ENCODE peak calls at places on chromosome 4, in nine cellular contexts. One of them, this sample, is unnamed.

GRCh38 chr4:8051644-8052043 is 107.0 kb downstream of the ABLIM2 start:
- DNase-seq in prostate gland: no peak
- DNase-seq in endothelial cell of umbilical vein: no peak
- DNase-seq in uterus: no peak
- DNase-seq in HepG2: no peak
- DNase-seq in HCT116: no peak
- DNase-seq in sigmoid colon: no peak
- DNase-seq in spleen: no peak
- DNase-seq in body of pancreas: no peak
- DNase-seq in this sample: no peak

GRCh38 chr4:150366487-150366999 is 215.4 kb upstream of the MAB21L2 start:
- DNase-seq in prostate gland: no peak
- DNase-seq in endothelial cell of umbilical vein: no peak
- DNase-seq in uterus: no peak
- DNase-seq in HepG2: no peak
- DNase-seq in HCT116: no peak
- DNase-seq in sigmoid colon: no peak
- DNase-seq in spleen: no peak
- DNase-seq in body of pancreas: no peak
- DNase-seq in this sample: no peak

GRCh38 chr4:80265571-80266266 is 745 bp upstream of the FGF5 start:
- DNase-seq in prostate gland: no peak
- DNase-seq in endothelial cell of umbilical vein: peak
- DNase-seq in uterus: no peak
- DNase-seq in HepG2: no peak
- DNase-seq in HCT116: no peak
- DNase-seq in sigmoid colon: no peak
- DNase-seq in spleen: no peak
- DNase-seq in body of pancreas: no peak
- DNase-seq in this sample: no peak

GRCh38 chr4:124070688-124071484 is 641.6 kb downstream of the ANKRD50 start:
- DNase-seq in prostate gland: no peak
- DNase-seq in endothelial cell of umbilical vein: no peak
- DNase-seq in uterus: no peak
- DNase-seq in HepG2: no peak
- DNase-seq in HCT116: no peak
- DNase-seq in sigmoid colon: no peak
- DNase-seq in spleen: no peak
- DNase-seq in body of pancreas: no peak
- DNase-seq in this sample: no peak

GRCh38 chr4:33924801-33925200 is 2319.5 kb downstream of the ARAP2 start:
- DNase-seq in prostate gland: no peak
- DNase-seq in endothelial cell of umbilical vein: no peak
- DNase-seq in uterus: no peak
- DNase-seq in HepG2: no peak
- DNase-seq in HCT116: no peak
- DNase-seq in sigmoid colon: no peak
- DNase-seq in spleen: no peak
- DNase-seq in body of pancreas: no peak
- DNase-seq in this sample: no peak

GRCh38 chr4:82851902-82852750 is 38.8 kb downstream of the SEC31A start:
- DNase-seq in prostate gland: no peak
- DNase-seq in endothelial cell of umbilical vein: peak
- DNase-seq in uterus: no peak
- DNase-seq in HepG2: peak
- DNase-seq in HCT116: peak
- DNase-seq in sigmoid colon: no peak
- DNase-seq in spleen: no peak
- DNase-seq in body of pancreas: no peak
- DNase-seq in this sample: peak

GRCh38 chr4:165767671-165768070 is 105.4 kb upstream of the TLL1 start:
- DNase-seq in prostate gland: no peak
- DNase-seq in endothelial cell of umbilical vein: no peak
- DNase-seq in uterus: no peak
- DNase-seq in HepG2: no peak
- DNase-seq in HCT116: no peak
- DNase-seq in sigmoid colon: no peak
- DNase-seq in spleen: no peak
- DNase-seq in body of pancreas: no peak
- DNase-seq in this sample: no peak

GRCh38 chr4:144820115-144820514 is 174.2 kb downstream of the HHIP start:
- DNase-seq in prostate gland: no peak
- DNase-seq in endothelial cell of umbilical vein: no peak
- DNase-seq in uterus: no peak
- DNase-seq in HepG2: no peak
- DNase-seq in HCT116: no peak
- DNase-seq in sigmoid colon: no peak
- DNase-seq in spleen: no peak
- DNase-seq in body of pancreas: no peak
- DNase-seq in this sample: no peak

GRCh38 chr4:40254961-40255721 is 58.3 kb downstream of the RHOH start:
- DNase-seq in prostate gland: no peak
- DNase-seq in endothelial cell of umbilical vein: peak
- DNase-seq in uterus: no peak
- DNase-seq in HepG2: peak
- DNase-seq in HCT116: peak
- DNase-seq in sigmoid colon: no peak
- DNase-seq in spleen: no peak
- DNase-seq in body of pancreas: no peak
- DNase-seq in this sample: no peak

GRCh38 chr4:8603931-8604330 is 11.4 kb downstream of the CPZ start:
- DNase-seq in prostate gland: no peak
- DNase-seq in endothelial cell of umbilical vein: no peak
- DNase-seq in uterus: no peak
- DNase-seq in HepG2: no peak
- DNase-seq in HCT116: no peak
- DNase-seq in sigmoid colon: no peak
- DNase-seq in spleen: no peak
- DNase-seq in body of pancreas: no peak
- DNase-seq in this sample: no peak

GRCh38 chr4:110667670-110668069 is 44.8 kb upstream of the PITX2 start:
- DNase-seq in prostate gland: no peak
- DNase-seq in endothelial cell of umbilical vein: no peak
- DNase-seq in uterus: no peak
- DNase-seq in HepG2: no peak
- DNase-seq in HCT116: no peak
- DNase-seq in sigmoid colon: no peak
- DNase-seq in spleen: no peak
- DNase-seq in body of pancreas: no peak
- DNase-seq in this sample: no peak

GRCh38 chr4:148514041-148514440 is 71.8 kb upstream of the NR3C2 start:
- DNase-seq in prostate gland: no peak
- DNase-seq in endothelial cell of umbilical vein: peak
- DNase-seq in uterus: no peak
- DNase-seq in HepG2: no peak
- DNase-seq in HCT116: no peak
- DNase-seq in sigmoid colon: no peak
- DNase-seq in spleen: no peak
- DNase-seq in body of pancreas: no peak
- DNase-seq in this sample: no peak

GRCh38 chr4:77734928-77735327 is 84.2 kb downstream of the CNOT6L start:
- DNase-seq in prostate gland: no peak
- DNase-seq in endothelial cell of umbilical vein: no peak
- DNase-seq in uterus: no peak
- DNase-seq in HepG2: peak
- DNase-seq in HCT116: no peak
- DNase-seq in sigmoid colon: no peak
- DNase-seq in spleen: no peak
- DNase-seq in body of pancreas: no peak
- DNase-seq in this sample: peak

GRCh38 chr4:44165938-44166337 is 282.7 kb downstream of the KCTD8 start:
- DNase-seq in prostate gland: no peak
- DNase-seq in endothelial cell of umbilical vein: no peak
- DNase-seq in uterus: no peak
- DNase-seq in HepG2: no peak
- DNase-seq in HCT116: no peak
- DNase-seq in sigmoid colon: no peak
- DNase-seq in spleen: no peak
- DNase-seq in body of pancreas: no peak
- DNase-seq in this sample: no peak

GRCh38 chr4:174358823-174359222 is 75.1 kb downstream of the CEP44 start:
- DNase-seq in prostate gland: no peak
- DNase-seq in endothelial cell of umbilical vein: no peak
- DNase-seq in uterus: no peak
- DNase-seq in HepG2: no peak
- DNase-seq in HCT116: peak
- DNase-seq in sigmoid colon: no peak
- DNase-seq in spleen: no peak
- DNase-seq in body of pancreas: no peak
- DNase-seq in this sample: no peak

GRCh38 chr4:118557298-118557851 is 127.8 kb upstream of the METTL14 start:
- DNase-seq in prostate gland: peak
- DNase-seq in endothelial cell of umbilical vein: no peak
- DNase-seq in uterus: no peak
- DNase-seq in HepG2: no peak
- DNase-seq in HCT116: peak
- DNase-seq in sigmoid colon: no peak
- DNase-seq in spleen: no peak
- DNase-seq in body of pancreas: no peak
- DNase-seq in this sample: no peak

GRCh38 chr4:170599894-170600293 is 510.1 kb upstream of the AADAT start:
- DNase-seq in prostate gland: no peak
- DNase-seq in endothelial cell of umbilical vein: no peak
- DNase-seq in uterus: no peak
- DNase-seq in HepG2: no peak
- DNase-seq in HCT116: no peak
- DNase-seq in sigmoid colon: no peak
- DNase-seq in spleen: no peak
- DNase-seq in body of pancreas: no peak
- DNase-seq in this sample: no peak

GRCh38 chr4:26838055-26838842 is 22.4 kb upstream of the STIM2 start:
- DNase-seq in prostate gland: no peak
- DNase-seq in endothelial cell of umbilical vein: peak
- DNase-seq in uterus: no peak
- DNase-seq in HepG2: no peak
- DNase-seq in HCT116: no peak
- DNase-seq in sigmoid colon: no peak
- DNase-seq in spleen: no peak
- DNase-seq in body of pancreas: no peak
- DNase-seq in this sample: no peak

GRCh38 chr4:59637596-59637995 is 1562.5 kb upstream of the ADGRL3 start:
- DNase-seq in prostate gland: no peak
- DNase-seq in endothelial cell of umbilical vein: no peak
- DNase-seq in uterus: no peak
- DNase-seq in HepG2: no peak
- DNase-seq in HCT116: no peak
- DNase-seq in sigmoid colon: no peak
- DNase-seq in spleen: no peak
- DNase-seq in body of pancreas: no peak
- DNase-seq in this sample: no peak

DNA sequence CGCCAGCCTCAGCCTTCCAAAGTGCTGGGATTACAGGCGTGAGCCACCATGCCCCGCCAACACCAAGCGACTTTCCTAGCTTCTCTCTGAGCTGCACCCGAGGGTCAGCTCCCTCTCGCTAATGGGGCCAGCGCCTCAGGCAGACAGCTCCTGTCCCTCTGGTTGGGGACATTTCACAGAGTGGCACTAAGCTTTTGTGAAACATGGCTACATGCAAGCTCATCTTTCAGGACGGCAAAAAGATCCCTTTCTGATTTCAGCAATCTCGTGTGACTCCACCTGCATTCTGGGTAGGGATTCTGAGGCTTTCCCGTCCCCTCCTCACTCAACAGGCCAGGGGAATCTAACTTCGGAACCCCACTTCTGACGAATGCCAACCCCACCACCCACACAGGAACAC is 31.0 kb upstream of the C4orf50 start:
- DNase-seq in prostate gland: no peak
- DNase-seq in endothelial cell of umbilical vein: no peak
- DNase-seq in uterus: no peak
- DNase-seq in HepG2: no peak
- DNase-seq in HCT116: no peak
- DNase-seq in sigmoid colon: no peak
- DNase-seq in spleen: no peak
- DNase-seq in body of pancreas: no peak
- DNase-seq in this sample: no peak
- TF ChIP-seq POLR2A in prostate gland: no peak
- TF ChIP-seq POLR2A in endothelial cell of umbilical vein: no peak
- TF ChIP-seq POLR2A in uterus: no peak
- TF ChIP-seq POLR2A in HepG2: no peak
- TF ChIP-seq POLR2A in HCT116: no peak
- TF ChIP-seq POLR2A in sigmoid colon: no peak
- TF ChIP-seq POLR2A in spleen: no peak
- TF ChIP-seq POLR2A in body of pancreas: no peak
- TF ChIP-seq POLR2A in this sample: no peak

DNA sequence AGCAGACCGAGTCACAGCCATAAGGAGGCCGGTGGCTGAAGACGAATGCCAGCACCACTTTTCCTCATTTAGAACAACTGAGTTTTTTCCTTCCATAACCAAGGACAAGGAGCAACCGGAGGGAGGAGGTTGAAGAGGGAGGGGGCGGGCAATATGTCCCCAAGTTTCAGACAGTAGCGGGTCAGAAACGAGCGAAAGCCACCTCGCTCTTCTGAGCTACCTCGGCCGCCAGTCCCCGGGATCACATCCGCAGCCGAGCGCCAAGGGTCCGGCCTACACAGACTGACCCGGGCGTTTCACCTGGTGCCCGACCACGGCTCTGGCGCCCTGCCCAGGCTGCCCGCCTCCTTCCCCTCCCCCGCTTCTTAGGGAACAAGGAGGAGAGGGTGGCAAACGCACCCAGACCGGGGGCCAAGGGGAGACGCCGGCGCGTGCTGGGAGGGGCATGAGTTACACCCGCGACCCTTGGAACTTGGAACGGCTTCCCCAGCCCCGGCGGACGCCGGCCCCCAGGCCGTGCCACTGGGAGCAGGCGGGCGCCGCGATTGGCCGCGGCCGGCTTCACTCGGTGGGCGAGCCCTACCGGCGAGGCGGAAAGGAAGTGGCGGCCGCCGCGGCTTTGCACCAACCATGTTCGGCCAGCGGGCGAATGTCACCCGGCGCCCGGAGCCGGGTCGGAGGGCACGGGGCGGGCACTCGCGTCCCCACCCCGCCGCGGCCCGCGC is 1.6 kb downstream of the IRF2 start:
- DNase-seq in prostate gland: peak
- DNase-seq in endothelial cell of umbilical vein: peak
- DNase-seq in uterus: peak
- DNase-seq in HepG2: peak
- DNase-seq in HCT116: no peak
- DNase-seq in sigmoid colon: peak
- DNase-seq in spleen: peak
- DNase-seq in body of pancreas: peak
- DNase-seq in this sample: peak
- TF ChIP-seq POLR2A in prostate gland: peak
- TF ChIP-seq POLR2A in endothelial cell of umbilical vein: peak
- TF ChIP-seq POLR2A in uterus: peak
- TF ChIP-seq POLR2A in HepG2: peak
- TF ChIP-seq POLR2A in HCT116: no peak
- TF ChIP-seq POLR2A in sigmoid colon: no peak
- TF ChIP-seq POLR2A in spleen: peak
- TF ChIP-seq POLR2A in body of pancreas: peak
- TF ChIP-seq POLR2A in this sample: peak

GRCh38 chr4:20486433-20486832 is 213.8 kb upstream of the PACRGL start:
- DNase-seq in prostate gland: no peak
- DNase-seq in endothelial cell of umbilical vein: no peak
- DNase-seq in uterus: no peak
- DNase-seq in HepG2: no peak
- DNase-seq in HCT116: no peak
- DNase-seq in sigmoid colon: no peak
- DNase-seq in spleen: no peak
- DNase-seq in body of pancreas: no peak
- DNase-seq in this sample: no peak
- TF ChIP-seq POLR2A in prostate gland: no peak
- TF ChIP-seq POLR2A in endothelial cell of umbilical vein: no peak
- TF ChIP-seq POLR2A in uterus: no peak
- TF ChIP-seq POLR2A in HepG2: no peak
- TF ChIP-seq POLR2A in HCT116: no peak
- TF ChIP-seq POLR2A in sigmoid colon: no peak
- TF ChIP-seq POLR2A in spleen: no peak
- TF ChIP-seq POLR2A in body of pancreas: no peak
- TF ChIP-seq POLR2A in this sample: no peak

GRCh38 chr4:42397635-42398447 is 553 bp downstream of the SHISA3 start:
- DNase-seq in prostate gland: no peak
- DNase-seq in endothelial cell of umbilical vein: peak
- DNase-seq in uterus: no peak
- DNase-seq in HepG2: no peak
- DNase-seq in HCT116: no peak
- DNase-seq in sigmoid colon: no peak
- DNase-seq in spleen: peak
- DNase-seq in body of pancreas: no peak
- DNase-seq in this sample: peak
- TF ChIP-seq POLR2A in prostate gland: no peak
- TF ChIP-seq POLR2A in endothelial cell of umbilical vein: no peak
- TF ChIP-seq POLR2A in uterus: no peak
- TF ChIP-seq POLR2A in HepG2: no peak
- TF ChIP-seq POLR2A in HCT116: no peak
- TF ChIP-seq POLR2A in sigmoid colon: no peak
- TF ChIP-seq POLR2A in spleen: no peak
- TF ChIP-seq POLR2A in body of pancreas: no peak
- TF ChIP-seq POLR2A in this sample: no peak